ENCODE peak calls at places on chromosomes 4 and X, in four cellular contexts. F, I, P and V are unnamed samples.

GRCh38 chr4:1033840-1034551 is 22.6 kb downstream of the FGFRL1 start:
- DNase-seq in F (no peak), I (no peak), P (peak), V (peak)

GRCh38 chrX:40175416-40176255 is 77.9 kb upstream of the BCOR start:
- DNase-seq in F (no peak), I (peak), P (no peak), V (no peak)

GRCh38 chr4:90951037-90951436 is 823.8 kb downstream of the CCSER1 start:
- DNase-seq in F (no peak), I (no peak), P (no peak), V (no peak)

GRCh38 chr4:14269824-14270223 is 642.3 kb upstream of the BOD1L1 start:
- DNase-seq in F (no peak), I (peak), P (no peak), V (no peak)

GRCh38 chr4:78592104-78592783 is 40.7 kb downstream of the ANXA3 start:
- DNase-seq in F (no peak), I (no peak), P (no peak), V (no peak)

GRCh38 chrX:109484886-109485285 is 3.0 kb upstream of the GUCY2F start:
- DNase-seq in F (no peak), I (no peak), P (no peak), V (no peak)

GRCh38 chr4:153318696-153319320 is 25.7 kb upstream of the MND1 start:
- DNase-seq in F (no peak), I (no peak), P (peak), V (peak)

GRCh38 chrX:27966955-27967354 is 14.3 kb downstream of the DCAF8L1 start:
- DNase-seq in F (no peak), I (peak), P (peak), V (peak)

GRCh38 chrX:46791927-46792825 is 33.3 kb upstream of the SLC9A7 start:
- DNase-seq in F (peak), I (no peak), P (peak), V (peak)

DNA sequence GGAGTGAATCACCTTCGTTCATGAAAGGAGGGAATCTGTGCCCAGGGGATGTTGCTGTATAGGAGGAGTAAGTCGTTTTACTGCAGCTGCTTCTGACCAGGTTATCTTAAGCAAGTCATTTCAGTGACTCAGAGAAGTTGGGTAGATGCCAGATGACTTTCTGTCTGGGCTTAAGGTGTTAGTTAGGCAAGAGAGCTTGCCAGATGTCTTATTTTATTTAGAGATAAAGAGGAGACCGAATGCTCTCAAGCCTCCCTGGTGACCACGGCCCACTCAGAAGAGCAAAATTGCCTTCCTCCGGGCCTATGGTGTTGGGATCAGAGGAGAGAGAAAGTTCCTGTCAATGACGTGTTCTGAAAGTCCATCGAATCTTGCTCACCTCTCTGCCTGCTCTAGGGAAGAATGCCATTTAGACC is 16.3 kb upstream of the ZNF827 start:
- DNase-seq in F (no peak), I (no peak), P (peak), V (peak)
- H3K4me3 ChIP-seq in F (no peak), I (no peak), P (no peak), V (no peak)

GRCh38 chr4:7206856-7207567 is 14.7 kb downstream of the SORCS2 start:
- DNase-seq in F (peak), I (peak), P (peak), V (peak)
- H3K4me3 ChIP-seq in F (no peak), I (no peak), P (peak), V (peak)

GRCh38 chrX:101668143-101668542 is 8.5 kb upstream of the ARMCX2 start:
- DNase-seq in F (no peak), I (no peak), P (no peak), V (no peak)
- H3K4me3 ChIP-seq in F (no peak), I (no peak), P (no peak), V (no peak)

GRCh38 chr4:186855111-186855510 is 131.5 kb upstream of the FAT1 start:
- DNase-seq in F (no peak), I (no peak), P (no peak), V (peak)

GRCh38 chr4:186854256-186854655 is 130.6 kb upstream of the FAT1 start:
- DNase-seq in F (no peak), I (no peak), P (no peak), V (no peak)

GRCh38 chr4:186851291-186852077 is 127.8 kb upstream of the FAT1 start:
- DNase-seq in F (no peak), I (no peak), P (no peak), V (no peak)

GRCh38 chr4:186852964-186853391 is 129.3 kb upstream of the FAT1 start:
- DNase-seq in F (no peak), I (no peak), P (no peak), V (no peak)

GRCh38 chr4:186852078-186852420 is 128.4 kb upstream of the FAT1 start:
- DNase-seq in F (no peak), I (no peak), P (no peak), V (no peak)
- H3K4me3 ChIP-seq in F (no peak), I (no peak), P (no peak), V (no peak)

DNA sequence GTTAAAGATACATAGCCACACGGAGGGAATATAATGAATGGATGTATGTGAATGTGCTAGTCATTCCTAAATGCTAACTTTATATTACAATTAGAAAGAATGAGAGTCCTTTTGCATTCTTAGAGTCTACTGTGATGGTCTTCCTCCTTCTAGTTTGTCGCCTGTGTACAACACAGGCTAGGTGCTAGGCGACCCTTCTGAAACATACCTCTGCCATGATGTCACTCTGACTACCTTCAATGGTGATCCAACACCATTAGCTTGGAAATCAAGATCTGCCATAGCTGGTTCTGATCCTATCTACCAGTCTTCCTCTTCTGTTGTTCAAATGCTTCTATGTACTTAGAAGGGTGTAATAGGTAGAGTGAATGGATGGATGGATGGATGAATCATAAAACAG is 151.2 kb downstream of the MGST2 start:
- DNase-seq in F (no peak), I (no peak), P (no peak), V (no peak)
- H3K4me3 ChIP-seq in F (no peak), I (no peak), P (no peak), V (no peak)

GRCh38 chr4:183099537-183100297 is 660 bp downstream of the WWC2 start:
- DNase-seq in F (no peak), I (no peak), P (no peak), V (no peak)
- H3K4me3 ChIP-seq in F (peak), I (peak), P (peak), V (peak)

GRCh38 chrX:38220024-38220935 is at the start of gene SRPX:
- DNase-seq in F (no peak), I (peak), P (peak), V (peak)

GRCh38 chrX:38221391-38221929 is 789 bp upstream of the SRPX start:
- DNase-seq in F (no peak), I (no peak), P (no peak), V (peak)

GRCh38 chrX:38224160-38224559 is 3.5 kb upstream of the SRPX start:
- DNase-seq in F (no peak), I (no peak), P (no peak), V (no peak)

GRCh38 chrX:38225093-38225492 is 4.4 kb upstream of the SRPX start:
- DNase-seq in F (no peak), I (no peak), P (no peak), V (peak)

GRCh38 chrX:38220936-38221386 is 290 bp upstream of the SRPX start:
- DNase-seq in F (no peak), I (no peak), P (peak), V (no peak)
- H3K4me3 ChIP-seq in F (peak), I (peak), P (peak), V (peak)